ENCODE peak calls at places on chromosome 15, in five cellular contexts. T is C1 segment of cervical spinal cord, C is brain microvascular endothelial cell, Z is memory B cell, H is T-helper 2 cell. D is an unnamed sample.

GRCh38 chr15:50280271-50280670 is 14.7 kb upstream of the HDC start:
- DNase-seq in T (no peak), C (no peak), Z (no peak), H (no peak), D (no peak)

GRCh38 chr15:78040653-78041244 is 36.8 kb downstream of the TBC1D2B start:
- DNase-seq in T (no peak), C (no peak), Z (no peak), H (no peak), D (no peak)

GRCh38 chr15:80059786-80060489 is 462 bp downstream of the ZFAND6 start:
- DNase-seq in T (no peak), C (no peak), Z (no peak), H (no peak), D (peak; percentile 85)

GRCh38 chr15:48823237-48823636 is 12.4 kb upstream of the CEP152 start:
- DNase-seq in T (no peak), C (peak; percentile 51), Z (no peak), H (no peak), D (no peak)

GRCh38 chr15:101613130-101614000 is 38.8 kb downstream of the TM2D3 start:
- DNase-seq in T (no peak), C (peak; percentile 22), Z (no peak), H (no peak), D (no peak)

GRCh38 chr15:93152264-93152884 is 63.4 kb upstream of the RGMA start:
- DNase-seq in T (no peak), C (no peak), Z (no peak), H (no peak), D (no peak)

GRCh38 chr15:101156509-101157159 is 95.2 kb downstream of the CHSY1 start:
- DNase-seq in T (no peak), C (peak; percentile 78), Z (peak; percentile 76), H (no peak), D (no peak)

GRCh38 chr15:81347910-81348309 is 24.0 kb upstream of the STARD5 start:
- DNase-seq in T (no peak), C (no peak), Z (no peak), H (no peak), D (no peak)

GRCh38 chr15:42101861-42102260 is 7.5 kb upstream of the PLA2G4D start:
- DNase-seq in T (no peak), C (peak; percentile 34), Z (no peak), H (no peak), D (no peak)

GRCh38 chr15:44490628-44491027 is 46.3 kb upstream of the EIF3J start:
- DNase-seq in T (no peak), C (no peak), Z (no peak), H (no peak), D (no peak)

GRCh38 chr15:72889545-72889944 is 106.0 kb upstream of the ADPGK start:
- DNase-seq in T (no peak), C (no peak), Z (no peak), H (no peak), D (no peak)

GRCh38 chr15:58734859-58735258 is 14.6 kb downstream of the ADAM10 start:
- DNase-seq in T (no peak), C (no peak), Z (no peak), H (no peak), D (no peak)

GRCh38 chr15:59689626-59690236 is 611 bp upstream of the BNIP2 start:
- DNase-seq in T (no peak), C (peak; percentile 77), Z (peak; percentile 38), H (peak; percentile 23), D (peak; percentile 83)

GRCh38 chr15:63599401-63600000 is 2.3 kb downstream of the FBXL22 start:
- DNase-seq in T (no peak), C (no peak), Z (peak; percentile 63), H (no peak), D (peak; percentile 91)

GRCh38 chr15:61033319-61033718 is 195.8 kb downstream of the RORA start:
- DNase-seq in T (no peak), C (no peak), Z (no peak), H (no peak), D (no peak)

GRCh38 chr15:68385240-68385561 is 46.8 kb downstream of the ITGA11 start:
- DNase-seq in T (no peak), C (no peak), Z (no peak), H (no peak), D (no peak)

GRCh38 chr15:67521770-67522568 is 1.0 kb downstream of the C15orf61 start:
- DNase-seq in T (no peak), C (no peak), Z (no peak), H (no peak), D (peak; percentile 58)

GRCh38 chr15:48800811-48801460 is 9.9 kb downstream of the CEP152 start:
- DNase-seq in T (no peak), C (no peak), Z (no peak), H (no peak), D (peak; percentile 25)

GRCh38 chr15:63800739-63801138 is 33.0 kb downstream of the HERC1 start:
- DNase-seq in T (no peak), C (no peak), Z (no peak), H (no peak), D (no peak)

GRCh38 chr15:98597666-98598065 is 50.7 kb upstream of the IGF1R start:
- DNase-seq in T (no peak), C (no peak), Z (no peak), H (no peak), D (no peak)

GRCh38 chr15:88403461-88403860 is 63.7 kb downstream of the MRPL46 start:
- DNase-seq in T (no peak), C (no peak), Z (no peak), H (no peak), D (no peak)

GRCh38 chr15:93460717-93461116 is 371.7 kb upstream of the RGMA start:
- DNase-seq in T (no peak), C (no peak), Z (no peak), H (no peak), D (no peak)

GRCh38 chr15:67997996-67998395 is 56.1 kb upstream of the PIAS1 start:
- DNase-seq in T (no peak), C (peak; percentile 61), Z (no peak), H (no peak), D (no peak)

GRCh38 chr15:71066983-71067382 is 48.3 kb upstream of the THSD4 start:
- DNase-seq in T (no peak), C (peak; percentile 57), Z (no peak), H (no peak), D (no peak)

GRCh38 chr15:73766598-73766997 is 13.4 kb upstream of the INSYN1 start:
- DNase-seq in T (no peak), C (no peak), Z (no peak), H (no peak), D (no peak)

GRCh38 chr15:72196409-72197044 is 1.1 kb downstream of the GRAMD2A start:
- DNase-seq in T (no peak), C (no peak), Z (no peak), H (no peak), D (no peak)

GRCh38 chr15:99692825-99693224 is 40.4 kb downstream of the LYSMD4 start:
- DNase-seq in T (no peak), C (no peak), Z (no peak), H (no peak), D (no peak)

GRCh38 chr15:37034835-37035234 is 65.5 kb downstream of the MEIS2 start:
- DNase-seq in T (no peak), C (no peak), Z (no peak), H (no peak), D (peak; percentile 30)

GRCh38 chr15:43517354-43518072 is at the start of gene MAP1A:
- DNase-seq in T (peak; percentile 35), C (peak; percentile 60), Z (no peak), H (no peak), D (peak; percentile 49)

GRCh38 chr15:48447657-48448056 is 116.4 kb downstream of the DUT start:
- DNase-seq in T (no peak), C (no peak), Z (no peak), H (no peak), D (no peak)

GRCh38 chr15:91302588-91303439 is 202.8 kb downstream of the SV2B start:
- DNase-seq in T (no peak), C (peak; percentile 33), Z (no peak), H (no peak), D (peak; percentile 61)

GRCh38 chr15:92822216-92823144 is 77.6 kb upstream of the CHD2 start:
- DNase-seq in T (no peak), C (no peak), Z (no peak), H (no peak), D (no peak)